ENCODE peak calls at places on chromosomes 5 and 9, in four cellular contexts. One of them, this sample, is unnamed.

GRCh38 chr9:71626395-71626794 is 141.9 kb downstream of the CEMIP2 start:
- DNase-seq in GM20000: no peak
- DNase-seq in Panc1: no peak
- DNase-seq in NCI-H2081: no peak
- DNase-seq in this sample: no peak

GRCh38 chr5:57034517-57034916 is 82.6 kb upstream of the MIER3 start:
- DNase-seq in GM20000: no peak
- DNase-seq in Panc1: no peak
- DNase-seq in NCI-H2081: no peak
- DNase-seq in this sample: peak; percentile 76

GRCh38 chr9:117354252-117354847 is 60.5 kb downstream of the ASTN2 start:
- DNase-seq in GM20000: no peak
- DNase-seq in Panc1: no peak
- DNase-seq in NCI-H2081: no peak
- DNase-seq in this sample: no peak

GRCh38 chr5:60677831-60678664 is 21.9 kb downstream of the DEPDC1B start:
- DNase-seq in GM20000: peak; percentile 32
- DNase-seq in Panc1: no peak
- DNase-seq in NCI-H2081: peak; percentile 3
- DNase-seq in this sample: no peak

GRCh38 chr9:126471084-126471611 is 142.6 kb upstream of the LMX1B start:
- DNase-seq in GM20000: peak; percentile 50
- DNase-seq in Panc1: no peak
- DNase-seq in NCI-H2081: no peak
- DNase-seq in this sample: no peak

GRCh38 chr9:136140966-136141365 is 22.3 kb upstream of the TMEM250 start:
- DNase-seq in GM20000: no peak
- DNase-seq in Panc1: no peak
- DNase-seq in NCI-H2081: no peak
- DNase-seq in this sample: no peak

GRCh38 chr5:73998496-73998895 is 372.5 kb downstream of the ARHGEF28 start:
- DNase-seq in GM20000: no peak
- DNase-seq in Panc1: no peak
- DNase-seq in NCI-H2081: peak; percentile 19
- DNase-seq in this sample: no peak

GRCh38 chr5:32069396-32069795 is 104.7 kb downstream of the GOLPH3 start:
- DNase-seq in GM20000: no peak
- DNase-seq in Panc1: no peak
- DNase-seq in NCI-H2081: no peak
- DNase-seq in this sample: no peak

GRCh38 chr5:33105521-33105941 is 335.2 kb upstream of the TARS1 start:
- DNase-seq in GM20000: no peak
- DNase-seq in Panc1: no peak
- DNase-seq in NCI-H2081: no peak
- DNase-seq in this sample: no peak

GRCh38 chr9:129483467-129484324 is 137.2 kb downstream of the C9orf50 start:
- DNase-seq in GM20000: no peak
- DNase-seq in Panc1: no peak
- DNase-seq in NCI-H2081: peak; percentile 23
- DNase-seq in this sample: peak; percentile 64

This sample was measured in Calu3.